ENCODE peak calls at places on chromosomes 16 and 17, in four cellular contexts. L is HL-60, Y is GM12878, P is K562. W is an unnamed sample.

GRCh38 chr16:77238593-77238992 is 39.4 kb downstream of the SYCE1L start:
- DNase-seq in P (no peak), L (no peak), Y (no peak), W (no peak)

GRCh38 chr17:54085934-54086333 is 263.2 kb downstream of the KIF2B start:
- DNase-seq in L (no peak), Y (no peak), P (no peak), W (no peak)

GRCh38 chr17:35907691-35908090 is 22.9 kb downstream of the RDM1 start:
- DNase-seq in Y (no peak), P (no peak), L (no peak), W (no peak)

GRCh38 chr17:58487589-58488427 is at the start of gene HSF5:
- DNase-seq in L (no peak), P (no peak), Y (no peak), W (peak)

GRCh38 chr17:77831497-77832179 is 126.9 kb upstream of the TNRC6C start:
- DNase-seq in Y (no peak), L (no peak), P (no peak), W (no peak)

GRCh38 chr17:4594406-4595349 is 10.3 kb downstream of the SMTNL2 start:
- DNase-seq in P (peak), Y (no peak), L (no peak), W (peak)

GRCh38 chr17:15920758-15921239 is 24.1 kb upstream of the ADORA2B start:
- DNase-seq in Y (no peak), L (no peak), P (peak), W (no peak)

GRCh38 chr16:71943887-71944286 is 48.6 kb downstream of the IST1 start:
- DNase-seq in Y (no peak), P (no peak), L (no peak), W (no peak)

GRCh38 chr16:86821933-86822332 is 243.6 kb downstream of the FOXL1 start:
- DNase-seq in Y (no peak), P (no peak), L (no peak), W (no peak)

GRCh38 chr17:22217135-22217534 is 524.8 kb downstream of the KCNJ18 start:
- DNase-seq in L (no peak), Y (no peak), P (no peak), W (no peak)

GRCh38 chr17:50902768-50903353 is 36.7 kb upstream of the TOB1 start:
- DNase-seq in Y (no peak), L (no peak), P (no peak), W (no peak)

GRCh38 chr16:5032748-5033167 is 977 bp downstream of the NAGPA start:
- DNase-seq in L (no peak), Y (no peak), P (no peak), W (no peak)
- TF ChIP-seq SPI1 in L (no peak), Y (no peak), P (no peak), W (no peak)

GRCh38 chr17:46053911-46054534 is 55.0 kb downstream of the STH start:
- DNase-seq in P (no peak), L (no peak), Y (no peak), W (no peak)
- TF ChIP-seq POLR2AphosphoS5 in P (no peak), L (no peak), Y (no peak), W (no peak)

DNA sequence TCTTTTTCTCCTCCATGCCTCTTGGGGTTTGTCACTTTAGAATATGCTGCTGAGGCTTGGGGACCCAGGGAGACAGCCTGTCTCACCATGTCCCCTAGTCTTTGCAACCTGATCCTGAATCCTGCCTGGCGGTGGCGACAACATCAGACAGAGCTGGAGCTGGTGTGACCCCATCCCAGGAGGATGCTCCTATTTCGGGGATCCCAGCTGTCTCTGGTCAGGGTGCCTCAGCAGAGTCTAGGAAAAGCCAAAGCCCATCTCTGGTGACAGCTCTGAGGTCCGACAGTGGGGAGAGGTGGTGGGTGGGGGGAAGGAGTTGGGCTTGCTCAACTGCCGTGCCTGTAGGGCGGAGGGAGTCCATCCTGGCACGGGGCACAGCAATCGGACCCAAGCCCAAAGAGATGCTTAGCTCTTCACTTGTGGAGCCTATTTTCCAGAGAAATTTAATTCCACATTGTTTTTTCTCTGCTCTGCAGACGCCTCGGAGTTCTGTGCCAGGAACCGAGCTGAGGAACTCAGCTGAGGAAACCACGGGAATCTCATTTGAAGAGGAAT is 10.3 kb upstream of the TNS4 start:
- DNase-seq in P (no peak), L (no peak), Y (no peak), W (no peak)
- TF ChIP-seq SPI1 in P (no peak), L (no peak), Y (no peak), W (no peak)

DNA sequence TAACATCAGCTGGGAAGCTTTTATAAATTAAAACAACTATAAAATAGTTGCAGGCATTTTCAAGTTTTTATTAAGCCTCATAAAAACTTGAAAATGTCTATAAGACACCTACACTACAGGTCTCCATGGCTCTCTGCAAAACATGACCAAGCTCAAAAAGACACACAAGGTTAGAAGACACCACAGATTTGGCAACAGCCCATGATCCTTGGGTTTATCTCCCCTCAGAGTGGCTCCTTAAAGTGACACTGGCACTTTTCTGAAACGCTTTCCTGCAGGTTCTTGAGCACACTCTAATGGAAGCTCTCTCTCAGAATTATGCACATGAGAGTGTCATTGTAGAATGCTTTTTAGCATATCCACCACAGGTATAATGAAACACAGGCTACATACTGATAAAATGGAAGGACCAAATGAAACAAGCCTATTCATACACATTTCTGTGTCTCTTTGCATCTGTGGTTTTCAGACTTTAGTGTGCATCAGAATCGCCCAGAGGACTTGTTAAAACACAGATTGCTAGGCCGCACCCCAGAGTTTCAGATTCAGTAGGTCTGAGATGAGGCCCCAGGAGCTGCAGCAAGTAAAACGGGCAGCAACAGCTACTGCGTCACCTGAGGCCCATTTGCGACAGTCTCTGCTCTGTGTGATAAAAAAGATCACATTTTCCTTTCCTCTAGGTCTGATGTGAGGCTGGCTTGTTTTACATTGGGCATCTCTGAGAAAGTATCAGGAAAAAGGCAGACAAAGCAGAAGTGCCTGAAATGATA is 75.0 kb upstream of the WSB1 start:
- DNase-seq in Y (peak), L (no peak), P (no peak), W (no peak)
- TF ChIP-seq POLR2AphosphoS5 in Y (peak), L (no peak), P (no peak), W (peak)

GRCh38 chr17:43723697-43724359 is 34.8 kb downstream of the SOST start:
- DNase-seq in L (no peak), P (no peak), Y (no peak), W (no peak)
- TF ChIP-seq SPI1 in L (no peak), P (no peak), Y (no peak), W (no peak)

GRCh38 chr17:81035389-81036127 is 607 bp downstream of the BAIAP2 start:
- DNase-seq in Y (no peak), P (peak), L (no peak), W (no peak)
- TF ChIP-seq POLR2AphosphoS5 in Y (no peak), P (no peak), L (no peak), W (no peak)

GRCh38 chr17:7417056-7417655 is 3.0 kb upstream of the SPEM1 start:
- DNase-seq in L (no peak), P (no peak), Y (no peak), W (no peak)

GRCh38 chr17:7416323-7416722 is 3.8 kb upstream of the SPEM1 start:
- DNase-seq in L (no peak), Y (no peak), P (no peak), W (no peak)

GRCh38 chr17:7418472-7419152 is 1.5 kb upstream of the SPEM1 start:
- DNase-seq in P (no peak), Y (no peak), L (no peak), W (no peak)

GRCh38 chr17:7421186-7421585 is 1.1 kb downstream of the SPEM1 start:
- DNase-seq in Y (no peak), L (no peak), P (no peak), W (no peak)

GRCh38 chr17:7419833-7420610 is at the start of gene SPEM1:
- DNase-seq in P (no peak), Y (no peak), L (no peak), W (no peak)
- TF ChIP-seq SPI1 in P (no peak), Y (no peak), L (no peak), W (no peak)